ENCODE peak calls at places on chromosomes 7 and 10, in four cellular contexts. One of them, this sample, is unnamed. For H3K9me1, the result is how much of the 10 kb centered on the place peaks cover.

GRCh38 chr7:6015917-6016652 is 7.0 kb downstream of the AIMP2 start:
- DNase-seq in keratinocyte: no peak
- DNase-seq in IMR-90: peak
- DNase-seq in K562: no peak
- DNase-seq in this sample: no peak

GRCh38 chr10:12635127-12635541 is 285.8 kb downstream of the CAMK1D start:
- DNase-seq in K562: no peak
- DNase-seq in keratinocyte: no peak
- DNase-seq in IMR-90: peak
- DNase-seq in this sample: no peak

GRCh38 chr7:29921404-29922010 is 68.1 kb downstream of the SCRN1 start:
- DNase-seq in K562: peak
- DNase-seq in IMR-90: peak
- DNase-seq in keratinocyte: peak
- DNase-seq in this sample: peak

GRCh38 chr7:40584667-40585433 is 450.0 kb downstream of the SUGCT start:
- DNase-seq in keratinocyte: no peak
- DNase-seq in K562: no peak
- DNase-seq in IMR-90: peak
- DNase-seq in this sample: peak

GRCh38 chr7:41886257-41886905 is 183.5 kb upstream of the INHBA start:
- DNase-seq in K562: no peak
- DNase-seq in IMR-90: peak
- DNase-seq in keratinocyte: no peak
- DNase-seq in this sample: no peak

GRCh38 chr7:66353547-66353946 is 148.4 kb downstream of the TPST1 start:
- DNase-seq in K562: no peak
- DNase-seq in keratinocyte: peak
- DNase-seq in IMR-90: peak
- DNase-seq in this sample: no peak

GRCh38 chr10:78925800-78926319 is 142.9 kb upstream of the ZMIZ1 start:
- DNase-seq in K562: peak
- DNase-seq in IMR-90: peak
- DNase-seq in keratinocyte: peak
- DNase-seq in this sample: no peak

GRCh38 chr7:16350634-16351033 is 70.7 kb downstream of the CRPPA start:
- DNase-seq in keratinocyte: no peak
- DNase-seq in IMR-90: no peak
- DNase-seq in K562: no peak
- DNase-seq in this sample: no peak

GRCh38 chr7:87220734-87221215 is 1.2 kb upstream of the TMEM243 start:
- DNase-seq in IMR-90: no peak
- DNase-seq in K562: no peak
- DNase-seq in keratinocyte: no peak
- DNase-seq in this sample: no peak

GRCh38 chr10:114131094-114131493 is 42.9 kb downstream of the CCDC186 start:
- DNase-seq in IMR-90: no peak
- DNase-seq in K562: no peak
- DNase-seq in keratinocyte: no peak
- DNase-seq in this sample: no peak

GRCh38 chr7:514242-514641 is 5.4 kb downstream of the PDGFA start:
- DNase-seq in K562: no peak
- DNase-seq in keratinocyte: no peak
- DNase-seq in IMR-90: no peak
- DNase-seq in this sample: no peak
- H3K9ac ChIP-seq in K562: no peak
- H3K9ac ChIP-seq in keratinocyte: no peak
- H3K9ac ChIP-seq in IMR-90: no peak
- H3K9ac ChIP-seq in this sample: no peak

GRCh38 chr10:115921795-115922194 is 351.2 kb downstream of the GFRA1 start:
- DNase-seq in keratinocyte: no peak
- DNase-seq in K562: no peak
- DNase-seq in IMR-90: peak
- DNase-seq in this sample: no peak
- H3K9me1 ChIP-seq in keratinocyte: under half
- H3K9me1 ChIP-seq in K562: under half
- H3K9me1 ChIP-seq in IMR-90: under half
- H3K9me1 ChIP-seq in this sample: under half

GRCh38 chr7:154917214-154918160 is 85.4 kb downstream of the PAXIP1 start:
- DNase-seq in K562: no peak
- DNase-seq in IMR-90: no peak
- DNase-seq in keratinocyte: no peak
- DNase-seq in this sample: no peak
- H3K9ac ChIP-seq in K562: no peak
- H3K9ac ChIP-seq in IMR-90: no peak
- H3K9ac ChIP-seq in keratinocyte: no peak
- H3K9ac ChIP-seq in this sample: no peak

DNA sequence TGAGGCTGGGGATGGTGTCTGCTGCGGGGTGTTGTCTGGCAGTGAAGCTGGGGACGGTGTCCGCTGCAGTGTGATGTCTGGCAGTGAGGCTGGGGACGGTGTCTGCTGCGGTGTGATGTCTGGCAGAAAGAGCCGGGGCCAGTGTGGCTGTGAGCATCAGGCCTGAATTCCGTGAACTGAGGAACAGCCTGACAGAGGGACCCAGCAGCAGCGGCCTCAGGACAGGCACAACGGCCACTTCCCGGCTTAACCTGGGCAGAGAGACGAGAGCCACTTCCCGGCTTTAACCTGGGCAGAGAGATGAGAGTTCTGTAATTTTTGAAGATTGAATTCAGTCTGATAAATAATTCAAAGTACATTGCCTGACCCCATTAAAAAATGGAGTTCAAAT is 321.2 kb downstream of the PTPRN2 start:
- DNase-seq in keratinocyte: no peak
- DNase-seq in K562: no peak
- DNase-seq in IMR-90: no peak
- DNase-seq in this sample: no peak
- H3K9me1 ChIP-seq in keratinocyte: under half
- H3K9me1 ChIP-seq in K562: under half
- H3K9me1 ChIP-seq in IMR-90: under half
- H3K9me1 ChIP-seq in this sample: under half

GRCh38 chr10:132169766-132170560 is 16.8 kb upstream of the DPYSL4 start:
- DNase-seq in IMR-90: no peak
- DNase-seq in K562: no peak
- DNase-seq in keratinocyte: no peak
- DNase-seq in this sample: no peak
- H3K9ac ChIP-seq in IMR-90: no peak
- H3K9ac ChIP-seq in K562: no peak
- H3K9ac ChIP-seq in keratinocyte: no peak
- H3K9ac ChIP-seq in this sample: no peak

This sample was measured in endothelial cell of umbilical vein.